ENCODE peak calls at places on chromosomes 12 and 14, in seven cellular contexts. One of them, this sample, is unnamed.

GRCh38 chr12:116885496-116885895 is 4.3 kb upstream of the HRK start:
- DNase-seq in H9: no peak
- DNase-seq in IMR-90: no peak
- DNase-seq in mesenchymal stem cell: peak; percentile 52
- DNase-seq in trophoblast cell: peak; percentile 46
- DNase-seq in mesendoderm: peak; percentile 39
- DNase-seq in neuronal stem cell: no peak
- DNase-seq in this sample: no peak

GRCh38 chr14:77598366-77599050 is 17.9 kb downstream of the SPTLC2 start:
- DNase-seq in mesendoderm: no peak
- DNase-seq in H9: no peak
- DNase-seq in IMR-90: no peak
- DNase-seq in mesenchymal stem cell: no peak
- DNase-seq in neuronal stem cell: no peak
- DNase-seq in trophoblast cell: no peak
- DNase-seq in this sample: no peak

GRCh38 chr12:118055144-118055557 is 5.8 kb downstream of the WSB2 start:
- DNase-seq in trophoblast cell: peak; percentile 73
- DNase-seq in mesenchymal stem cell: peak; percentile 51
- DNase-seq in H9: peak; percentile 75
- DNase-seq in mesendoderm: peak; percentile 83
- DNase-seq in IMR-90: peak; percentile 22
- DNase-seq in neuronal stem cell: no peak
- DNase-seq in this sample: peak; percentile 79

GRCh38 chr12:27176765-27177164 is 67.3 kb upstream of the STK38L start:
- DNase-seq in mesenchymal stem cell: peak; percentile 66
- DNase-seq in mesendoderm: no peak
- DNase-seq in IMR-90: peak; percentile 80
- DNase-seq in H9: no peak
- DNase-seq in trophoblast cell: peak; percentile 72
- DNase-seq in neuronal stem cell: no peak
- DNase-seq in this sample: no peak

GRCh38 chr12:105359840-105360239 is 29.3 kb downstream of the C12orf75 start:
- DNase-seq in mesenchymal stem cell: no peak
- DNase-seq in mesendoderm: peak; percentile 31
- DNase-seq in neuronal stem cell: no peak
- DNase-seq in IMR-90: peak; percentile 57
- DNase-seq in H9: no peak
- DNase-seq in trophoblast cell: no peak
- DNase-seq in this sample: no peak

GRCh38 chr12:44206045-44206444 is 370.2 kb downstream of the TMEM117 start:
- DNase-seq in mesenchymal stem cell: no peak
- DNase-seq in trophoblast cell: no peak
- DNase-seq in IMR-90: no peak
- DNase-seq in H9: no peak
- DNase-seq in mesendoderm: peak; percentile 4
- DNase-seq in neuronal stem cell: no peak
- DNase-seq in this sample: no peak

GRCh38 chr14:87643005-87643404 is 350.0 kb downstream of the GALC start:
- DNase-seq in IMR-90: no peak
- DNase-seq in mesendoderm: no peak
- DNase-seq in trophoblast cell: no peak
- DNase-seq in neuronal stem cell: no peak
- DNase-seq in H9: no peak
- DNase-seq in mesenchymal stem cell: peak; percentile 20
- DNase-seq in this sample: no peak

GRCh38 chr12:104022816-104023215 is 27.2 kb downstream of the GLT8D2 start:
- DNase-seq in neuronal stem cell: no peak
- DNase-seq in mesenchymal stem cell: no peak
- DNase-seq in mesendoderm: no peak
- DNase-seq in H9: no peak
- DNase-seq in IMR-90: no peak
- DNase-seq in trophoblast cell: no peak
- DNase-seq in this sample: no peak

GRCh38 chr12:112891093-112892024 is 15.4 kb upstream of the OAS1 start:
- DNase-seq in mesenchymal stem cell: no peak
- DNase-seq in mesendoderm: peak; percentile 64
- DNase-seq in H9: no peak
- DNase-seq in trophoblast cell: no peak
- DNase-seq in neuronal stem cell: no peak
- DNase-seq in IMR-90: no peak
- DNase-seq in this sample: no peak

GRCh38 chr12:71134405-71134804 is 23.4 kb downstream of the TSPAN8 start:
- DNase-seq in H9: no peak
- DNase-seq in neuronal stem cell: no peak
- DNase-seq in mesendoderm: no peak
- DNase-seq in trophoblast cell: no peak
- DNase-seq in IMR-90: no peak
- DNase-seq in mesenchymal stem cell: peak; percentile 4
- DNase-seq in this sample: no peak

GRCh38 chr12:27331299-27331926 is 1.2 kb upstream of the BMAL2 start:
- DNase-seq in IMR-90: peak; percentile 98
- DNase-seq in mesendoderm: no peak
- DNase-seq in H9: no peak
- DNase-seq in mesenchymal stem cell: peak; percentile 96
- DNase-seq in trophoblast cell: peak; percentile 95
- DNase-seq in neuronal stem cell: no peak
- DNase-seq in this sample: no peak

GRCh38 chr12:70246580-70246979 is 3.3 kb downstream of the CNOT2 start:
- DNase-seq in mesendoderm: no peak
- DNase-seq in H9: no peak
- DNase-seq in IMR-90: peak; percentile 59
- DNase-seq in neuronal stem cell: no peak
- DNase-seq in mesenchymal stem cell: no peak
- DNase-seq in trophoblast cell: no peak
- DNase-seq in this sample: no peak

GRCh38 chr14:76929927-76930326 is 98.6 kb downstream of the IRF2BPL start:
- DNase-seq in neuronal stem cell: no peak
- DNase-seq in mesenchymal stem cell: peak; percentile 67
- DNase-seq in trophoblast cell: peak; percentile 65
- DNase-seq in H9: no peak
- DNase-seq in IMR-90: no peak
- DNase-seq in mesendoderm: peak; percentile 74
- DNase-seq in this sample: no peak

GRCh38 chr14:77041837-77042557 is 13.5 kb upstream of the IRF2BPL start:
- DNase-seq in IMR-90: peak; percentile 98
- DNase-seq in trophoblast cell: peak; percentile 71
- DNase-seq in mesenchymal stem cell: peak; percentile 88
- DNase-seq in neuronal stem cell: no peak
- DNase-seq in H9: no peak
- DNase-seq in mesendoderm: no peak
- DNase-seq in this sample: no peak

GRCh38 chr12:75816892-75817291 is 214.7 kb downstream of the PHLDA1 start:
- DNase-seq in mesenchymal stem cell: peak; percentile 65
- DNase-seq in trophoblast cell: no peak
- DNase-seq in H9: no peak
- DNase-seq in mesendoderm: no peak
- DNase-seq in neuronal stem cell: no peak
- DNase-seq in IMR-90: peak; percentile 79
- DNase-seq in this sample: no peak

GRCh38 chr12:113297621-113298471 is 37.1 kb downstream of the SLC8B1 start:
- DNase-seq in trophoblast cell: no peak
- DNase-seq in H9: no peak
- DNase-seq in neuronal stem cell: no peak
- DNase-seq in IMR-90: no peak
- DNase-seq in mesendoderm: no peak
- DNase-seq in mesenchymal stem cell: no peak
- DNase-seq in this sample: no peak

GRCh38 chr12:111436811-111437210 is 31.1 kb downstream of the SH2B3 start:
- DNase-seq in mesendoderm: no peak
- DNase-seq in IMR-90: no peak
- DNase-seq in trophoblast cell: no peak
- DNase-seq in neuronal stem cell: no peak
- DNase-seq in mesenchymal stem cell: no peak
- DNase-seq in H9: no peak
- DNase-seq in this sample: no peak

GRCh38 chr14:99382781-99383456 is 97.7 kb downstream of the SETD3 start:
- DNase-seq in IMR-90: peak; percentile 77
- DNase-seq in H9: no peak
- DNase-seq in mesendoderm: no peak
- DNase-seq in mesenchymal stem cell: peak; percentile 62
- DNase-seq in neuronal stem cell: no peak
- DNase-seq in trophoblast cell: peak; percentile 90
- DNase-seq in this sample: no peak

GRCh38 chr14:99382071-99382640 is 98.5 kb downstream of the SETD3 start:
- DNase-seq in IMR-90: no peak
- DNase-seq in mesenchymal stem cell: no peak
- DNase-seq in neuronal stem cell: no peak
- DNase-seq in H9: no peak
- DNase-seq in mesendoderm: no peak
- DNase-seq in trophoblast cell: peak; percentile 51
- DNase-seq in this sample: no peak

GRCh38 chr14:99381688-99382060 is 99.0 kb downstream of the SETD3 start:
- DNase-seq in neuronal stem cell: no peak
- DNase-seq in mesenchymal stem cell: no peak
- DNase-seq in trophoblast cell: no peak
- DNase-seq in H9: no peak
- DNase-seq in IMR-90: no peak
- DNase-seq in mesendoderm: no peak
- DNase-seq in this sample: no peak

GRCh38 chr14:99380402-99380801 is 100.3 kb downstream of the SETD3 start:
- DNase-seq in mesendoderm: no peak
- DNase-seq in mesenchymal stem cell: no peak
- DNase-seq in trophoblast cell: no peak
- DNase-seq in IMR-90: no peak
- DNase-seq in neuronal stem cell: no peak
- DNase-seq in H9: no peak
- DNase-seq in this sample: no peak

GRCh38 chr14:99380991-99381687 is 99.5 kb downstream of the SETD3 start:
- DNase-seq in IMR-90: no peak
- DNase-seq in neuronal stem cell: no peak
- DNase-seq in H9: no peak
- DNase-seq in mesenchymal stem cell: no peak
- DNase-seq in mesendoderm: no peak
- DNase-seq in trophoblast cell: no peak
- DNase-seq in this sample: no peak
- H2AK5ac ChIP-seq in IMR-90: no peak overlapping the region
- H2AK5ac ChIP-seq in neuronal stem cell: peak overlapping the region; percentile 26
- H2AK5ac ChIP-seq in H9: no peak overlapping the region
- H2AK5ac ChIP-seq in mesenchymal stem cell: no peak overlapping the region
- H2AK5ac ChIP-seq in mesendoderm: no peak overlapping the region
- H2AK5ac ChIP-seq in trophoblast cell: no peak overlapping the region
- H2AK5ac ChIP-seq in this sample: no peak overlapping the region

DNA sequence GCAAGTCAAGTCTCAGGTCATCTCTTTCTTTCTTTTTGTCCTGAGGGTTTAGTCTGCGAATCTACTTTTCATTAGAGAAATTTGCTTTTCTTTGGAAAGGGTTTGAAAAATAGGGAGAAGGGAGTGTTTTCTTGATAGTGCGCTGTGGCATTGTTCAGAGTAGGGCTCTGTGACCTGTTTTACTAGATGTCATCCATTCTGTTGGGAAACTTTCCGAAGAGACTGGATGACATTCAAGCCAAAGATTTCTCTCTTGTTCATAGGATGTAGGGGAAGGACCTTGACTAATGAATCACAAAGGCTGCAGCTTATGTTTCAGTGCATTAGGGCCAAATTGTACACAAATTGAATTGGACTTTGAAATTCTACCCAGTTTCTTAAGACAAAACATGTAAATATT is 14.7 kb downstream of the DLST start:
- DNase-seq in neuronal stem cell: no peak
- DNase-seq in trophoblast cell: peak; percentile 13
- DNase-seq in mesendoderm: no peak
- DNase-seq in H9: no peak
- DNase-seq in IMR-90: no peak
- DNase-seq in mesenchymal stem cell: no peak
- DNase-seq in this sample: no peak
- H2AK5ac ChIP-seq in neuronal stem cell: no peak overlapping the region
- H2AK5ac ChIP-seq in trophoblast cell: no peak overlapping the region
- H2AK5ac ChIP-seq in mesendoderm: no peak overlapping the region
- H2AK5ac ChIP-seq in H9: no peak overlapping the region
- H2AK5ac ChIP-seq in IMR-90: no peak overlapping the region
- H2AK5ac ChIP-seq in mesenchymal stem cell: no peak overlapping the region
- H2AK5ac ChIP-seq in this sample: no peak overlapping the region

GRCh38 chr12:89327477-89328094 is 24.7 kb downstream of the DUSP6 start:
- DNase-seq in mesendoderm: no peak
- DNase-seq in trophoblast cell: no peak
- DNase-seq in H9: no peak
- DNase-seq in mesenchymal stem cell: no peak
- DNase-seq in neuronal stem cell: no peak
- DNase-seq in IMR-90: no peak
- DNase-seq in this sample: no peak

GRCh38 chr12:89326260-89327040 is 25.9 kb downstream of the DUSP6 start:
- DNase-seq in IMR-90: no peak
- DNase-seq in H9: no peak
- DNase-seq in trophoblast cell: peak; percentile 80
- DNase-seq in mesenchymal stem cell: peak; percentile 66
- DNase-seq in neuronal stem cell: peak; percentile 77
- DNase-seq in mesendoderm: peak; percentile 82
- DNase-seq in this sample: no peak

GRCh38 chr12:89323568-89324218 is 28.6 kb downstream of the DUSP6 start:
- DNase-seq in mesenchymal stem cell: no peak
- DNase-seq in H9: no peak
- DNase-seq in trophoblast cell: no peak
- DNase-seq in IMR-90: no peak
- DNase-seq in neuronal stem cell: no peak
- DNase-seq in mesendoderm: no peak
- DNase-seq in this sample: no peak

GRCh38 chr12:89324437-89324836 is 27.9 kb downstream of the DUSP6 start:
- DNase-seq in mesenchymal stem cell: no peak
- DNase-seq in trophoblast cell: peak; percentile 7
- DNase-seq in mesendoderm: no peak
- DNase-seq in IMR-90: no peak
- DNase-seq in H9: no peak
- DNase-seq in neuronal stem cell: no peak
- DNase-seq in this sample: no peak

GRCh38 chr12:89325495-89325894 is 26.8 kb downstream of the DUSP6 start:
- DNase-seq in IMR-90: no peak
- DNase-seq in neuronal stem cell: no peak
- DNase-seq in trophoblast cell: no peak
- DNase-seq in H9: no peak
- DNase-seq in mesendoderm: peak; percentile 65
- DNase-seq in mesenchymal stem cell: no peak
- DNase-seq in this sample: no peak
- H2AK5ac ChIP-seq in IMR-90: no peak overlapping the region
- H2AK5ac ChIP-seq in neuronal stem cell: no peak overlapping the region
- H2AK5ac ChIP-seq in trophoblast cell: no peak overlapping the region
- H2AK5ac ChIP-seq in H9: no peak overlapping the region
- H2AK5ac ChIP-seq in mesendoderm: no peak overlapping the region
- H2AK5ac ChIP-seq in mesenchymal stem cell: no peak overlapping the region
- H2AK5ac ChIP-seq in this sample: no peak overlapping the region

GRCh38 chr14:63362305-63362914 is 43.7 kb upstream of the GPHB5 start:
- DNase-seq in H9: no peak
- DNase-seq in IMR-90: no peak
- DNase-seq in trophoblast cell: no peak
- DNase-seq in mesenchymal stem cell: no peak
- DNase-seq in mesendoderm: peak; percentile 26
- DNase-seq in neuronal stem cell: peak; percentile 62
- DNase-seq in this sample: no peak

GRCh38 chr14:63361790-63362189 is 43.1 kb upstream of the GPHB5 start:
- DNase-seq in mesendoderm: peak; percentile 13
- DNase-seq in trophoblast cell: no peak
- DNase-seq in H9: no peak
- DNase-seq in neuronal stem cell: no peak
- DNase-seq in mesenchymal stem cell: no peak
- DNase-seq in IMR-90: no peak
- DNase-seq in this sample: no peak

DNA sequence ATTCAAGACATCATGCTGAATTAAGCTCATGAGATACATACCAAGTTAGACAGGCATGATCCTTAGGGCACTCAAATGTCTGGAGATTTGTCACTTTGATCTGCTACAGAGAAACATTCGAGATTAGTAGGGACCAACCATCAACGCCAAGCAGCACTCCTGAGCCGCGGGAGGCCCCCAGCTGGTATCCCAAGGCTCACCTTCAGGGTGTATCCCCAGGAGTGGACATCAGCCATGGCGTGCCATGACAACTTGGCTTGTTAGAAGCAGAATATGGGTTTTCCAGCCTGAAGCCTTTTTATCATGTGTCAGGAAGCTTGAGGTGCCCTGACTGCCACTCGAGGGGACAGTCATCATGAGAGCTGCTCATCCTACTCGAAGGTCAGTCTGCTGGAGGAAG is 39.1 kb upstream of the GPHB5 start:
- DNase-seq in mesendoderm: no peak
- DNase-seq in IMR-90: no peak
- DNase-seq in H9: no peak
- DNase-seq in mesenchymal stem cell: no peak
- DNase-seq in neuronal stem cell: no peak
- DNase-seq in trophoblast cell: no peak
- DNase-seq in this sample: no peak
- H2AK5ac ChIP-seq in mesendoderm: no peak overlapping the region
- H2AK5ac ChIP-seq in IMR-90: no peak overlapping the region
- H2AK5ac ChIP-seq in H9: no peak overlapping the region
- H2AK5ac ChIP-seq in mesenchymal stem cell: no peak overlapping the region
- H2AK5ac ChIP-seq in neuronal stem cell: no peak overlapping the region
- H2AK5ac ChIP-seq in trophoblast cell: no peak overlapping the region
- H2AK5ac ChIP-seq in this sample: no peak overlapping the region